ENCODE peak calls at places on chromosomes 7 and 10, in five cellular contexts. R is DMS 273 treated with DMSO at 0.1 percent for 48 hours, G is HFFc6, T is left ventricle myocardium superior, I is germinal center. Y is an unnamed sample.

GRCh38 chr7:22607180-22607579 is 107.2 kb upstream of the STEAP1B start:
- DNase-seq in T (no peak), G (peak; percentile 50), I (no peak), R (no peak), Y (no peak)

GRCh38 chr10:293636-294035 is 158.4 kb downstream of the ZMYND11 start:
- DNase-seq in R (no peak), I (no peak), T (no peak), G (no peak), Y (no peak)

GRCh38 chr7:936131-937054 is 18.1 kb downstream of the ADAP1 start:
- DNase-seq in G (no peak), R (no peak), T (peak; percentile 14), I (no peak), Y (no peak)

GRCh38 chr10:69463886-69464285 is 12.6 kb downstream of the TSPAN15 start:
- DNase-seq in I (no peak), R (no peak), T (no peak), G (no peak), Y (no peak)

GRCh38 chr10:119602241-119603095 is 5.7 kb upstream of the TIAL1 start:
- DNase-seq in G (peak; percentile 25), I (peak; percentile 16), R (no peak), T (no peak), Y (no peak)

GRCh38 chr10:76984559-76985443 is 652.8 kb downstream of the KCNMA1 start:
- DNase-seq in G (peak; percentile 50), T (peak; percentile 77), R (no peak), I (peak; percentile 50), Y (peak; percentile 55)

GRCh38 chr10:4194231-4194630 is 409.2 kb upstream of the KLF6 start:
- DNase-seq in T (no peak), I (no peak), G (no peak), R (no peak), Y (no peak)

GRCh38 chr10:133134411-133135115 is 25.5 kb upstream of the KNDC1 start:
- DNase-seq in G (no peak), R (no peak), T (peak; percentile 23), I (no peak), Y (no peak)

GRCh38 chr10:62613429-62613828 is 191.1 kb upstream of the ADO start:
- DNase-seq in I (no peak), R (no peak), T (no peak), G (no peak), Y (no peak)

GRCh38 chr7:1040790-1041189 is 3.6 kb upstream of the GPR146 start:
- DNase-seq in G (peak; percentile 39), R (peak; percentile 82), I (no peak), T (no peak), Y (no peak)

GRCh38 chr7:86926732-86927131 is 132.7 kb downstream of the ELAPOR2 start:
- DNase-seq in R (peak; percentile 31), G (peak; percentile 27), T (no peak), I (peak; percentile 51), Y (no peak)

GRCh38 chr7:33751395-33751794 is 153.9 kb upstream of the BMPER start:
- DNase-seq in T (no peak), G (no peak), I (no peak), R (no peak), Y (no peak)

GRCh38 chr10:52312999-52313349 is 1.1 kb upstream of the DKK1 start:
- DNase-seq in T (no peak), G (no peak), I (no peak), R (no peak), Y (no peak)

GRCh38 chr10:3749597-3750351 is 35.2 kb downstream of the KLF6 start:
- DNase-seq in G (peak; percentile 81), T (peak; percentile 63), I (no peak), R (no peak), Y (no peak)

GRCh38 chr7:151925446-151926335 is 30.6 kb upstream of the GALNTL5 start:
- DNase-seq in I (no peak), T (peak; percentile 64), R (no peak), G (no peak), Y (no peak)

GRCh38 chr10:75476569-75476968 is 45.1 kb downstream of the LRMDA start:
- DNase-seq in G (no peak), I (no peak), T (no peak), R (no peak), Y (no peak)

GRCh38 chr7:99195867-99196266 is 12.0 kb downstream of the KPNA7 start:
- DNase-seq in R (no peak), T (no peak), I (no peak), G (no peak), Y (no peak)

GRCh38 chr10:13729959-13730358 is 143.2 kb downstream of the PRPF18 start:
- DNase-seq in G (no peak), I (no peak), T (no peak), R (no peak), Y (no peak)

GRCh38 chr10:70544431-70545340 is 57.9 kb downstream of the PRF1 start:
- DNase-seq in G (no peak), T (no peak), I (no peak), R (no peak), Y (no peak)

GRCh38 chr7:137209151-137209822 is 134.2 kb downstream of the PTN start:
- DNase-seq in T (no peak), I (no peak), G (no peak), R (no peak), Y (no peak)

GRCh38 chr7:127752829-127753228 is 100.8 kb downstream of the SND1 start:
- DNase-seq in I (no peak), T (no peak), R (no peak), G (no peak), Y (no peak)

GRCh38 chr7:12729112-12729511 is 41.7 kb downstream of the ARL4A start:
- DNase-seq in G (no peak), I (no peak), T (peak; percentile 84), R (no peak), Y (no peak)

GRCh38 chr10:132571565-132572544 is 34.3 kb downstream of the INPP5A start:
- DNase-seq in R (no peak), T (peak; percentile 55), I (peak; percentile 84), G (peak; percentile 85), Y (peak; percentile 48)

GRCh38 chr10:24652381-24652957 is 71.2 kb downstream of the ARHGAP21 start:
- DNase-seq in I (no peak), G (no peak), R (no peak), T (no peak), Y (no peak)

GRCh38 chr7:149161241-149161848 is 14.1 kb downstream of the ZNF398 start:
- DNase-seq in I (no peak), G (peak; percentile 52), R (no peak), T (no peak), Y (no peak)

GRCh38 chr10:17906002-17906401 is 45.7 kb upstream of the SLC39A12 start:
- DNase-seq in R (no peak), I (no peak), T (no peak), G (no peak), Y (no peak)

GRCh38 chr7:151181011-151181431 is 6.0 kb downstream of the ASB10 start:
- DNase-seq in T (no peak), I (no peak), G (no peak), R (no peak), Y (no peak)

GRCh38 chr7:7962851-7963250 is 5.7 kb upstream of the GLCCI1 start:
- DNase-seq in T (no peak), I (no peak), R (no peak), G (peak; percentile 80), Y (no peak)

GRCh38 chr7:36153571-36154097 is 580 bp downstream of the EEPD1 start:
- DNase-seq in T (no peak), R (no peak), G (no peak), I (peak; percentile 38), Y (peak; percentile 29)

GRCh38 chr10:58178811-58179210 is 88.9 kb downstream of the IPMK start:
- DNase-seq in I (no peak), G (no peak), T (no peak), R (no peak), Y (no peak)

GRCh38 chr10:21372651-21373410 is 152.7 kb downstream of the SKIDA1 start:
- DNase-seq in T (no peak), R (no peak), G (peak; percentile 89), I (no peak), Y (no peak)

GRCh38 chr7:101669307-101669706 is 40.2 kb upstream of the MYL10 start:
- DNase-seq in R (no peak), I (no peak), G (no peak), T (no peak), Y (no peak)

GRCh38 chr7:98285132-98286092 is 3.9 kb downstream of the BRI3 start:
- DNase-seq in G (no peak), R (no peak), T (no peak), I (no peak), Y (no peak)

GRCh38 chr10:16787361-16787791 is 29.8 kb downstream of the RSU1 start:
- DNase-seq in R (no peak), I (no peak), G (no peak), T (no peak), Y (peak; percentile 42)

GRCh38 chr7:98294798-98295382 is 13.4 kb downstream of the BRI3 start:
- DNase-seq in R (peak; percentile 37), G (peak; percentile 39), I (peak; percentile 81), T (peak; percentile 60), Y (no peak)

GRCh38 chr10:68362590-68362989 is 29.9 kb upstream of the PBLD start:
- DNase-seq in G (no peak), I (peak; percentile 8), R (no peak), T (no peak), Y (no peak)

GRCh38 chr10:89458289-89458688 is 43.9 kb downstream of the IFIT5 start:
- DNase-seq in R (no peak), T (no peak), G (peak; percentile 38), I (no peak), Y (no peak)

GRCh38 chr7:47520408-47520807 is 61.5 kb downstream of the TNS3 start:
- DNase-seq in T (peak; percentile 61), R (no peak), I (no peak), G (peak; percentile 13), Y (no peak)